ENCODE peak calls at places on chromosomes 12 and 14, in nine cellular contexts. B, J, F, L, N, P, Y, W and E are unnamed samples. For H3K4me1 and H3K36me3, the result is how much of the 10 kb centered on the place peaks cover.

GRCh38 chr12:55938826-55939501 is 8.0 kb downstream of the DGKA start:
- DNase-seq in N (no peak), B (no peak), L (no peak), F (no peak), P (no peak), Y (no peak), J (no peak), W (no peak), E (no peak)

GRCh38 chr12:989751-990278 is 1.2 kb upstream of the ERC1 start:
- DNase-seq in J (peak), L (peak), N (no peak), F (peak), W (peak), Y (peak), B (no peak), P (no peak), E (no peak)

GRCh38 chr12:59811991-59812390 is 216.2 kb downstream of the SLC16A7 start:
- DNase-seq in B (no peak), W (no peak), F (no peak), Y (no peak), N (no peak), L (no peak), P (no peak), J (no peak), E (no peak)

GRCh38 chr12:52027085-52027843 is 20.5 kb downstream of the TAMALIN start:
- DNase-seq in N (no peak), Y (no peak), W (no peak), L (peak), B (no peak), F (peak), J (no peak), P (no peak), E (peak)

GRCh38 chr14:104931771-104932675 is 7.3 kb downstream of the PLD4 start:
- DNase-seq in B (no peak), N (peak), J (no peak), W (no peak), Y (no peak), L (peak), P (peak), F (no peak), E (peak)

GRCh38 chr14:33362934-33363333 is 424.3 kb downstream of the NPAS3 start:
- DNase-seq in F (no peak), L (no peak), J (no peak), P (no peak), Y (no peak), W (no peak), B (no peak), N (no peak), E (no peak)

GRCh38 chr12:100789975-100790374 is 4.6 kb upstream of the ANO4 start:
- DNase-seq in J (no peak), L (no peak), P (no peak), W (no peak), N (no peak), Y (no peak), B (no peak), F (no peak), E (no peak)

GRCh38 chr14:76133103-76133502 is 18.6 kb upstream of the GPATCH2L start:
- DNase-seq in B (no peak), W (no peak), P (no peak), Y (no peak), L (no peak), J (peak), F (no peak), N (no peak), E (no peak)

GRCh38 chr12:27637524-27637923 is 58.7 kb upstream of the REP15 start:
- DNase-seq in N (no peak), P (no peak), F (no peak), L (no peak), W (no peak), J (no peak), Y (no peak), B (no peak), E (no peak)

GRCh38 chr14:27845241-27845850 is 921.2 kb upstream of the FOXG1 start:
- DNase-seq in N (peak), J (no peak), W (no peak), F (no peak), P (no peak), B (no peak), L (no peak), Y (no peak), E (no peak)

GRCh38 chr12:80325167-80325959 is 118.7 kb upstream of the PTPRQ start:
- DNase-seq in F (no peak), J (no peak), Y (no peak), W (no peak), N (no peak), L (no peak), P (no peak), B (no peak), E (no peak)

GRCh38 chr12:29754235-29755189 is 29.2 kb downstream of the TMTC1 start:
- DNase-seq in W (no peak), P (no peak), N (no peak), B (no peak), F (peak), L (no peak), Y (no peak), J (no peak), E (no peak)

GRCh38 chr12:121582583-121583333 is 1.9 kb upstream of the KDM2B start:
- DNase-seq in L (no peak), N (no peak), J (no peak), W (no peak), Y (no peak), F (no peak), P (no peak), B (no peak), E (no peak)

GRCh38 chr12:121579981-121580868 is 598 bp downstream of the KDM2B start:
- DNase-seq in L (peak), F (peak), W (peak), P (peak), Y (peak), N (peak), J (peak), B (no peak), E (peak)

GRCh38 chr12:121579190-121579791 is 1.5 kb downstream of the KDM2B start:
- DNase-seq in F (no peak), L (peak), W (no peak), P (peak), Y (peak), N (peak), B (no peak), J (no peak), E (peak)

GRCh38 chr12:121581681-121582439 is 1.0 kb upstream of the KDM2B start:
- DNase-seq in F (no peak), N (no peak), B (no peak), J (peak), L (no peak), Y (peak), P (no peak), W (peak), E (peak)

GRCh38 chr12:121580959-121581680 is at the start of gene KDM2B:
- DNase-seq in N (no peak), F (no peak), B (no peak), W (peak), Y (peak), L (peak), P (no peak), J (peak), E (peak)
- H3K4me1 ChIP-seq in N (under half), F (half or more), B (under half), W (under half), Y (under half), L (under half), P (under half), J (under half), E (half or more)

DNA sequence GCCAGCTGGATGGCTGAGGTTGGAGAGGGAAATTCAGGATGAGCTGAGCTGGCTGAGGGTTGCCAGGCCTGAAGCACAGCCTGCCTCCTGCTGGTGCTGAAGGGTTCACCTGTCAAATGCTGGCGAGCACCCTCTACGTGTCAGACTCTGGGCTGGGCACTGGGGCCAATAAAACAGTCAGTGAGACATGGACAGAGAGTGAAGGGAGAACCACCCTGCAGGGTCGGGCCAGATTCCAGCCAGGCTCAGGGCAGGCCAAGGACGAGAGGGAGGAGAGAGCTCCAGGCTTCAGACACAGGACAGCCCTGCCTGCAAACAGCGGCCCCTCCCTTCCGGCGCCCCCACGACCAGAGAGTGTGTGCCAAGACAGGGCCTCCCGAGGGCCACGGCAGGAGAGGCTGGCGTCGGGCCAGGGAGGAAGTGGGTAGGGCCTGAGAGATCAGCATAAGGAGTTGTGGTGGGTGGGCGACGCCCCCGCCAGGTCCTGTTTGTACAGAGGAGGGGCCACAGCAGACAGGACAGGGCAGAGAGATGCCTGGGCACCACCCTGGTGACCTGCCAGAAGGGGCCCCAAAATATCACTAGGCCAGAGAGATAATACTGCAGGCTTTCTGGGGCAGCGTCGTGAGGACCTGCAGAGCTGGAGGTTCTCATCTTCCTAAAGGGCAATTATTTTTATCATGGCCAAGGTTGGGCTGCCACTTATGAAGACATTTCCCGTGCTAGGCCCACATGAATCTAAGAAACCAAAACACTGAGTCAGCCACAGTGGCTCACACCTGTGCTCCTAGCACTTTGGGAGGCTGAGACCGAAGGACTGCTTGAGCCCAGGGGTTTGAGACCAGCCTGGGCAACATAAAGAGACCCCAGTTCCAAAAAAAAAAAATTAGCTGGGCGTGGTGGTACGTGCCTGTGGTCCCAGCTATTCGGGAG is 73.1 kb upstream of the GPR68 start:
- DNase-seq in L (peak), N (peak), Y (peak), F (peak), J (no peak), W (peak), P (peak), B (no peak), E (peak)
- TF ChIP-seq CTCF in L (no peak), N (peak), Y (peak), F (no peak), J (no peak), W (peak), P (no peak), B (no peak), E (peak)

GRCh38 chr12:108786450-108786849 is 55.1 kb upstream of the CORO1C start:
- DNase-seq in N (no peak), F (no peak), J (no peak), P (no peak), W (no peak), B (no peak), Y (no peak), L (no peak), E (no peak)

GRCh38 chr12:108788911-108789310 is 57.6 kb upstream of the CORO1C start:
- DNase-seq in J (no peak), N (no peak), F (no peak), L (no peak), Y (no peak), B (no peak), W (no peak), P (no peak), E (peak)

GRCh38 chr12:108789546-108789945 is 58.2 kb upstream of the CORO1C start:
- DNase-seq in W (no peak), F (no peak), J (no peak), B (no peak), L (no peak), Y (no peak), P (no peak), N (no peak), E (peak)

GRCh38 chr12:108788076-108788782 is 56.9 kb upstream of the CORO1C start:
- DNase-seq in F (peak), B (no peak), L (peak), J (no peak), W (no peak), Y (no peak), P (no peak), N (no peak), E (peak)

GRCh38 chr12:108787539-108787938 is 56.2 kb upstream of the CORO1C start:
- DNase-seq in P (no peak), L (no peak), F (no peak), J (no peak), W (no peak), N (no peak), Y (no peak), B (no peak), E (no peak)
- H3K36me3 ChIP-seq in P (under half), L (half or more), F (half or more), J (half or more), W (under half), N (half or more), Y (under half), B (under half), E (half or more)

DNA sequence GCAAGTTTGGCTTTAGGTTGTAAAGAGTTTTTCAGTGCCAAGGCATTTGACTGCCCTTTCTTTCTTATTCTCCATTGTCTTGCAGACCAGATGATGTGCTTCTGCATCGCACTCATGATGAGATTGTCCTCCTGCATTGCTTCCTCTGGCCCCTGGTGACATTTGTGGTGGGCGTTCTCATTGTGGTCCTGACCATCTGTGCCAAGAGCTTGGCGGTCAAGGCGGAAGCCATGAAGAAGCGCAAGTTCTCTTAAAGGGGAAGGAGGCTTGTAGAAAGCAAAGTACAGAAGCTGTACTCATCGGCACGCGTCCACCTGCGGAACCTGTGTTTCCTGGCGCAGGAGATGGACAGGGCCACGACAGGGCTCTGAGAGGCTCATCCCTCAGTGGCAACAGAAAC is 64.3 kb downstream of the KCNMB4 start:
- DNase-seq in B (no peak), F (no peak), P (no peak), Y (no peak), N (no peak), J (no peak), L (no peak), W (no peak), E (no peak)
- H3K4me1 ChIP-seq in B (under half), F (under half), P (under half), Y (under half), N (under half), J (under half), L (under half), W (under half), E (under half)

GRCh38 chr12:41441180-41441579 is 253.1 kb downstream of the PDZRN4 start:
- DNase-seq in N (no peak), B (no peak), W (no peak), F (no peak), L (no peak), J (no peak), P (no peak), Y (no peak), E (no peak)

GRCh38 chr12:41436076-41436475 is 248.0 kb downstream of the PDZRN4 start:
- DNase-seq in F (no peak), N (no peak), J (no peak), B (no peak), Y (no peak), L (no peak), W (no peak), P (no peak), E (no peak)

GRCh38 chr12:41439858-41440257 is 251.7 kb downstream of the PDZRN4 start:
- DNase-seq in Y (no peak), J (no peak), B (no peak), F (no peak), W (no peak), N (no peak), L (no peak), P (no peak), E (no peak)

GRCh38 chr12:41437578-41437977 is 249.5 kb downstream of the PDZRN4 start:
- DNase-seq in B (no peak), Y (no peak), W (no peak), L (no peak), F (no peak), P (no peak), J (no peak), N (no peak), E (no peak)

DNA sequence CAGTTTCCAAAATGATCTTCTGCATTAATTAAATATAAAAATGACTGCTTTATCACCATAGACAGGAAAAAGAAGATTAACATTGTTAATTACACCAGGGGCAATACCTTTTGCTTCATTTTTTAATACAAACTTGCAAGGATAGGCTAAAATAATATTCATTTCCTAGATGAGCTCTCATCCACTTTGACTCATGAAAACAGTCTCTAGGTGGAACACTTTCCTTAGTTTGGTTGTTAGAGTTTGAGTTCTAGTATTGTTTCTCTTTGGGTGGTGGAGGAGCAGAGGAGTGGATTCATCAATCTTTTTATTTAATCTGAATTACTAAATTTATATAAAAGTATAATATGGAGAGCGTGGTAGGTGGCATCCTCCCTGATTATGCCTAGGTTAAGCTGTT is 251.0 kb downstream of the PDZRN4 start:
- DNase-seq in F (no peak), L (no peak), W (no peak), J (no peak), Y (no peak), N (no peak), B (no peak), P (no peak), E (no peak)
- TF ChIP-seq CTCF in F (no peak), L (no peak), W (no peak), J (no peak), Y (no peak), N (no peak), B (no peak), P (no peak), E (no peak)